ENCODE peak calls at places on chromosome 9, in six cellular contexts. W is hepatocyte, L is fibroblast of mammary gland, K is tibial artery, V is endodermal cell, X is tibial nerve. E is an unnamed sample.
A peak's percentile ranks its signal among the peaks of the same experiment; 100 is the strongest.

GRCh38 chr9:77384406-77384805 is 207.1 kb downstream of the VPS13A start:
- DNase-seq in W (no peak), L (peak; percentile 89), K (no peak), V (no peak), X (no peak), E (no peak)

GRCh38 chr9:1005043-1005667 is 28.7 kb downstream of the DMRT3 start:
- DNase-seq in W (peak; percentile 74), L (peak; percentile 61), K (no peak), V (peak; percentile 68), X (no peak), E (peak; percentile 32)

GRCh38 chr9:119667163-119667562 is 297.9 kb upstream of the BRINP1 start:
- DNase-seq in W (no peak), L (no peak), K (no peak), V (peak; percentile 51), X (no peak), E (no peak)

GRCh38 chr9:34701023-34701768 is 8.7 kb downstream of the CCL21 start:
- DNase-seq in W (peak; percentile 85), L (peak; percentile 46), K (peak; percentile 84), V (peak; percentile 94), X (peak; percentile 58), E (peak; percentile 93)

GRCh38 chr9:115109486-115109885 is 8.5 kb downstream of the TNC start:
- DNase-seq in W (peak; percentile 34), L (peak; percentile 70), K (no peak), V (no peak), X (no peak), E (no peak)

GRCh38 chr9:119005162-119005561 is 364.1 kb downstream of the BRINP1 start:
- DNase-seq in W (no peak), L (no peak), K (no peak), V (no peak), X (no peak), E (no peak)

GRCh38 chr9:98860871-98861293 is 53.4 kb downstream of the GALNT12 start:
- DNase-seq in W (peak; percentile 78), L (peak; percentile 98), K (peak; percentile 88), V (peak; percentile 53), X (peak; percentile 43), E (no peak)

GRCh38 chr9:117535439-117535838 is 120.6 kb upstream of the ASTN2 start:
- DNase-seq in W (peak; percentile 27), L (no peak), K (no peak), V (peak; percentile 57), X (no peak), E (no peak)

GRCh38 chr9:116837038-116837998 is 150.2 kb downstream of the TRIM32 start:
- DNase-seq in W (peak; percentile 70), L (no peak), K (no peak), V (peak; percentile 72), X (no peak), E (no peak)

GRCh38 chr9:127219533-127219932 is 45.0 kb upstream of the GARNL3 start:
- DNase-seq in W (no peak), L (no peak), K (peak; percentile 68), V (peak; percentile 22), X (no peak), E (peak; percentile 22)

GRCh38 chr9:15144567-15145174 is 162.3 kb downstream of the TTC39B start:
- DNase-seq in W (no peak), L (peak; percentile 71), K (no peak), V (no peak), X (no peak), E (no peak)

GRCh38 chr9:93119953-93120845 is 13.9 kb downstream of the NINJ1 start:
- DNase-seq in W (peak; percentile 85), L (peak; percentile 94), K (peak; percentile 98), V (peak; percentile 76), X (peak; percentile 86), E (peak; percentile 99)

GRCh38 chr9:105346273-105346672 is 101.6 kb upstream of the FSD1L start:
- DNase-seq in W (no peak), L (no peak), K (no peak), V (no peak), X (no peak), E (no peak)

GRCh38 chr9:84679571-84679970 is 10.0 kb downstream of the NTRK2 start:
- DNase-seq in W (no peak), L (no peak), K (no peak), V (no peak), X (no peak), E (no peak)

GRCh38 chr9:79661279-79661678 is 89.5 kb downstream of the TLE4 start:
- DNase-seq in W (no peak), L (no peak), K (no peak), V (no peak), X (no peak), E (no peak)

GRCh38 chr9:26893030-26893676 is 551 bp upstream of the CAAP1 start:
- DNase-seq in W (no peak), L (no peak), K (no peak), V (no peak), X (no peak), E (no peak)

GRCh38 chr9:6214903-6215302 is 704 bp upstream of the IL33 start:
- DNase-seq in W (no peak), L (peak; percentile 82), K (no peak), V (no peak), X (no peak), E (no peak)

GRCh38 chr9:14692918-14693861 is at the start of gene ZDHHC21:
- DNase-seq in W (peak; percentile 77), L (peak; percentile 33), K (peak; percentile 86), V (peak; percentile 87), X (peak; percentile 32), E (peak; percentile 75)

GRCh38 chr9:14775917-14776316 is 53.4 kb upstream of the CER1 start:
- DNase-seq in W (no peak), L (no peak), K (no peak), V (no peak), X (no peak), E (no peak)

GRCh38 chr9:29830815-29831214 is 2257.5 kb upstream of the C9orf72 start:
- DNase-seq in W (peak; percentile 72), L (peak; percentile 9), K (no peak), V (peak; percentile 82), X (no peak), E (no peak)

GRCh38 chr9:136014147-136014927 is 53.2 kb upstream of the UBAC1 start:
- DNase-seq in W (no peak), L (no peak), K (peak; percentile 60), V (no peak), X (no peak), E (peak; percentile 33)

GRCh38 chr9:761155-761792 is 80.2 kb upstream of the DMRT1 start:
- DNase-seq in W (peak; percentile 58), L (peak; percentile 63), K (no peak), V (no peak), X (no peak), E (no peak)

GRCh38 chr9:98162638-98163037 is 29.8 kb downstream of the CORO2A start:
- DNase-seq in W (no peak), L (no peak), K (no peak), V (no peak), X (no peak), E (no peak)

GRCh38 chr9:4334439-4334838 is 34.6 kb upstream of the GLIS3 start:
- DNase-seq in W (peak; percentile 59), L (no peak), K (no peak), V (peak; percentile 78), X (no peak), E (no peak)

GRCh38 chr9:127507751-127508648 is 56.7 kb downstream of the LRSAM1 start:
- DNase-seq in W (no peak), L (no peak), K (peak; percentile 66), V (peak; percentile 42), X (no peak), E (no peak)

GRCh38 chr9:124852829-124853531 is at the start of gene WDR38:
- DNase-seq in W (peak; percentile 89), L (peak; percentile 68), K (peak; percentile 83), V (peak; percentile 93), X (peak; percentile 44), E (peak; percentile 96)

DNA sequence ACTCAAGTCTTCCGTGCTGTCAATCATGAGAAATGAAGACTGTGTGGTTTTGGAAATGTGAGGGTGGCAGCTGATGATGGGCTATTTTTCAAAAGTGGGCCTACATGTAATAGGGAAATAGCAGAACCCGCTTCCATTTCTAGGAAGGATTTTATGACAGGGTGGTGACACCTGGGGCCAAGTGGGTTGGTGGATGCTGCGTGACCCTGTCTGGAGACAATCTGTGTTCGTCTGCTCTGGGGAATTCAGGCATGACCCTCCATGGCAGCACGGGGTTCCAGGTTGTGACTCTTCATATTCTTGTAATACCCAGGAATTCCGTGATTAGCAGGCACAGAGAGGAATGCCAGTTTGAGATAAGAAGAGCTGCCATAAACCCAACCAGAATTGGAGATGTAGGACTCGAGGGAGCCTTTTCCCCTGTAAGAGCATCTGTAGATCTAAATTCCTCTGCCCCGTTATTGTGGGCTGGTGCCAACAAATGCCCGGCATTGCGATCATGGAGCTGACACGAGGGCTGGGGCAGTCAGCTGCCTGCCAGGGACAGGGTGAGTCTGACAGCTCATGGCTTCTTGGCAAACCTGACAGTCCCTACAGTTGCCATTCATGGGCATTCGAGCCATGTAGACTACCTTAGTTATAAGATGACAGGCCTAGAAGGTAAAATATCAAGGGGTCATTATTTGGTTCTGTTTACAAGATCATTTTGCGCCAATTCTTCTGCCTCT is 279.7 kb downstream of the GADD45G start:
- DNase-seq in W (no peak), L (no peak), K (peak; percentile 86), V (peak; percentile 26), X (no peak), E (no peak)
- H3K4me3 ChIP-seq in W (no peak overlapping the region), L (no peak overlapping the region), K (no peak overlapping the region), V (no peak overlapping the region), X (no peak overlapping the region), E (no peak overlapping the region)

GRCh38 chr9:133701981-133702797 is 36.0 kb downstream of the SARDH start:
- DNase-seq in W (peak; percentile 59), L (no peak), K (no peak), V (no peak), X (no peak), E (peak; percentile 85)
- H3K4me3 ChIP-seq in W (no peak overlapping the region), L (no peak overlapping the region), K (peak overlapping the region; percentile 25), V (no peak overlapping the region), X (peak overlapping the region; percentile 15), E (peak overlapping the region; percentile 3)

GRCh38 chr9:106921341-106921899 is 58.5 kb downstream of the ZNF462 start:
- DNase-seq in W (peak; percentile 91), L (peak; percentile 77), K (no peak), V (peak; percentile 60), X (no peak), E (no peak)
- H3K4me3 ChIP-seq in W (peak overlapping the region; percentile 9), L (no peak overlapping the region), K (no peak overlapping the region), V (peak overlapping the region; percentile 72), X (no peak overlapping the region), E (no peak overlapping the region)

GRCh38 chr9:128898382-128898781 is 16.4 kb downstream of the LRRC8A start:
- DNase-seq in W (no peak), L (no peak), K (no peak), V (no peak), X (no peak), E (no peak)

GRCh38 chr9:128901379-128901778 is 19.4 kb upstream of the PHYHD1 start:
- DNase-seq in W (no peak), L (no peak), K (no peak), V (no peak), X (no peak), E (no peak)

GRCh38 chr9:128901822-128902221 is 19.0 kb upstream of the PHYHD1 start:
- DNase-seq in W (no peak), L (no peak), K (no peak), V (no peak), X (no peak), E (no peak)

GRCh38 chr9:128899566-128900322 is 17.8 kb downstream of the LRRC8A start:
- DNase-seq in W (no peak), L (no peak), K (no peak), V (no peak), X (no peak), E (no peak)

GRCh38 chr9:128898845-128899565 is 17.1 kb downstream of the LRRC8A start:
- DNase-seq in W (no peak), L (no peak), K (no peak), V (no peak), X (no peak), E (no peak)
- H3K4me3 ChIP-seq in W (no peak overlapping the region), L (no peak overlapping the region), K (no peak overlapping the region), V (no peak overlapping the region), X (no peak overlapping the region), E (no peak overlapping the region)